ENCODE peak calls at places on chromosomes 3 and 15, in nine cellular contexts. N, K, S, C, B, G, O, H and E are unnamed samples.

GRCh38 chr3:182715006-182715405 is 78.3 kb upstream of the ATP11B start:
- DNase-seq in N (no peak), K (no peak), S (no peak), C (no peak), B (no peak), G (no peak), O (no peak), H (no peak), E (no peak)

GRCh38 chr15:40894689-40895308 is 549 bp downstream of the VPS18 start:
- DNase-seq in N (peak), K (peak), S (no peak), C (peak), B (peak), G (peak), O (no peak), H (peak), E (peak)

GRCh38 chr3:176584413-176585176 is 612.7 kb downstream of the TBL1XR1 start:
- DNase-seq in N (no peak), K (no peak), S (no peak), C (no peak), B (no peak), G (peak), O (no peak), H (no peak), E (peak)

GRCh38 chr15:41544650-41545015 is 576 bp upstream of the RPAP1 start:
- DNase-seq in N (no peak), K (no peak), S (no peak), C (peak), B (no peak), G (no peak), O (no peak), H (peak), E (peak)

GRCh38 chr3:71211083-71211482 is 372.4 kb downstream of the FOXP1 start:
- DNase-seq in N (no peak), K (no peak), S (no peak), C (peak), B (no peak), G (no peak), O (no peak), H (peak), E (peak)

GRCh38 chr3:134302674-134303073 is 52.0 kb upstream of the RYK start:
- DNase-seq in N (no peak), K (no peak), S (no peak), C (peak), B (no peak), G (no peak), O (no peak), H (no peak), E (no peak)

GRCh38 chr3:2130726-2131125 is 32.1 kb downstream of the CNTN4 start:
- DNase-seq in N (no peak), K (no peak), S (no peak), C (no peak), B (no peak), G (no peak), O (no peak), H (no peak), E (no peak)

GRCh38 chr3:102400766-102401165 is 34.0 kb upstream of the ZPLD1 start:
- DNase-seq in N (no peak), K (no peak), S (peak), C (no peak), B (no peak), G (peak), O (no peak), H (no peak), E (peak)

GRCh38 chr3:16174389-16174788 is at the start of gene GALNT15:
- DNase-seq in N (no peak), K (peak), S (no peak), C (peak), B (no peak), G (peak), O (peak), H (peak), E (peak)

GRCh38 chr15:59751552-59752413 is 62.7 kb upstream of the BNIP2 start:
- DNase-seq in N (peak), K (no peak), S (no peak), C (no peak), B (peak), G (no peak), O (no peak), H (no peak), E (peak)

GRCh38 chr3:156142649-156143048 is 22.3 kb downstream of the KCNAB1 start:
- DNase-seq in N (no peak), K (no peak), S (no peak), C (no peak), B (no peak), G (no peak), O (no peak), H (no peak), E (peak)

GRCh38 chr15:29685156-29686078 is 136.9 kb downstream of the TJP1 start:
- DNase-seq in N (no peak), K (no peak), S (no peak), C (peak), B (no peak), G (peak), O (peak), H (no peak), E (no peak)

GRCh38 chr3:64108784-64109317 is 85.6 kb upstream of the PSMD6 start:
- DNase-seq in N (no peak), K (no peak), S (no peak), C (no peak), B (no peak), G (no peak), O (no peak), H (no peak), E (no peak)

GRCh38 chr3:45034612-45035252 is 8.6 kb downstream of the CLEC3B start:
- DNase-seq in N (no peak), K (no peak), S (no peak), C (peak), B (peak), G (no peak), O (no peak), H (peak), E (no peak)

GRCh38 chr3:134372405-134373277 is 1.6 kb downstream of the AMOTL2 start:
- DNase-seq in N (no peak), K (no peak), S (no peak), C (no peak), B (no peak), G (no peak), O (no peak), H (no peak), E (no peak)

GRCh38 chr15:31488437-31489204 is 162.0 kb downstream of the KLF13 start:
- DNase-seq in N (peak), K (peak), S (peak), C (peak), B (peak), G (peak), O (peak), H (peak), E (peak)

GRCh38 chr3:5197470-5198312 is 10.2 kb downstream of the EDEM1 start:
- DNase-seq in N (no peak), K (no peak), S (no peak), C (no peak), B (peak), G (peak), O (no peak), H (no peak), E (peak)

GRCh38 chr3:171744055-171744741 is 66.1 kb downstream of the PLD1 start:
- DNase-seq in N (no peak), K (no peak), S (no peak), C (no peak), B (no peak), G (no peak), O (no peak), H (no peak), E (no peak)

GRCh38 chr3:50297384-50297775 is 1.8 kb downstream of the HYAL3 start:
- DNase-seq in N (no peak), K (no peak), S (no peak), C (no peak), B (no peak), G (no peak), O (no peak), H (no peak), E (no peak)

GRCh38 chr3:4045756-4046155 is 246.5 kb downstream of the LRRN1 start:
- DNase-seq in N (no peak), K (no peak), S (no peak), C (no peak), B (no peak), G (no peak), O (no peak), H (no peak), E (peak)

GRCh38 chr15:77507151-77507847 is 86.6 kb downstream of the HMG20A start:
- DNase-seq in N (no peak), K (no peak), S (no peak), C (peak), B (no peak), G (no peak), O (no peak), H (peak), E (peak)

GRCh38 chr15:44861439-44861910 is 95.0 kb upstream of the TERB2 start:
- DNase-seq in N (no peak), K (no peak), S (no peak), C (no peak), B (no peak), G (no peak), O (no peak), H (no peak), E (no peak)

GRCh38 chr3:71050521-71051258 is 532.8 kb downstream of the FOXP1 start:
- DNase-seq in N (peak), K (no peak), S (no peak), C (no peak), B (no peak), G (peak), O (no peak), H (no peak), E (no peak)

GRCh38 chr3:194592798-194593752 is 40.1 kb downstream of the TMEM44 start:
- DNase-seq in N (no peak), K (no peak), S (peak), C (no peak), B (no peak), G (peak), O (no peak), H (no peak), E (peak)

GRCh38 chr3:28915711-28916481 is 365.0 kb upstream of the RBMS3 start:
- DNase-seq in N (no peak), K (no peak), S (no peak), C (no peak), B (no peak), G (peak), O (no peak), H (no peak), E (peak)

GRCh38 chr3:194296832-194297666 is 54.1 kb downstream of the CPN2 start:
- DNase-seq in N (peak), K (peak), S (no peak), C (no peak), B (no peak), G (no peak), O (no peak), H (peak), E (peak)

GRCh38 chr3:72145506-72146380 is 360.8 kb upstream of the PROK2 start:
- DNase-seq in N (no peak), K (no peak), S (no peak), C (no peak), B (no peak), G (peak), O (no peak), H (no peak), E (no peak)

GRCh38 chr3:124298951-124299350 is 307.0 kb upstream of the ROPN1 start:
- DNase-seq in N (no peak), K (no peak), S (no peak), C (no peak), B (peak), G (no peak), O (no peak), H (no peak), E (no peak)

GRCh38 chr3:137148406-137148805 is 190.6 kb downstream of the IL20RB start:
- DNase-seq in N (no peak), K (no peak), S (no peak), C (no peak), B (no peak), G (no peak), O (no peak), H (no peak), E (no peak)

GRCh38 chr3:157149136-157149696 is 10.7 kb downstream of the CCNL1 start:
- DNase-seq in N (no peak), K (no peak), S (no peak), C (no peak), B (no peak), G (no peak), O (no peak), H (no peak), E (no peak)

GRCh38 chr3:24365168-24365567 is 129.5 kb downstream of the THRB start:
- DNase-seq in N (peak), K (no peak), S (peak), C (peak), B (no peak), G (peak), O (no peak), H (peak), E (peak)
- TF ChIP-seq CTCF in N (peak), K (no peak), S (peak), C (no peak), B (no peak), G (no peak), O (no peak), H (peak), E (no peak)

DNA sequence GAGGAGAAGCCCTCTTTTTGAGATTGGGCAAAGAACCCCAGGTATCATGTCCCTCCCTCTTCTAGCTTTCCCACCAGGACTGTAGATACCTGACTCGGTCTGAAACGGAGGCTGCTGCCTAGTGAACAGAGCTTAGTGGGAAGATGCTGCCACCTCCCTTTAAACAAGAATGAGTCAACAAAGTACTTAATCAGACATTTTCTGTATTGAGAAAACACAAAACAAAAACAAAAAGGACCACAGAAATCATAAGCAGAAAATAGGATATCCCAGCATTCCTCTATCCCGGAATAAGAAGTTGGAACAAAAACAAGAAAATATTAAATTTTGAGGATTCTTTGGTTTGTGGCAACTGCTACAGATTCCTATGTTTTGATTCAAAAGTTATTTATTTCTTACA is 51.7 kb upstream of the COL8A1 start:
- DNase-seq in N (no peak), K (no peak), S (no peak), C (no peak), B (no peak), G (peak), O (no peak), H (no peak), E (peak)
- TF ChIP-seq CTCF in N (no peak), K (no peak), S (no peak), C (no peak), B (no peak), G (no peak), O (no peak), H (no peak), E (no peak)

GRCh38 chr3:47420044-47420430 is 39.2 kb downstream of the PTPN23 start:
- DNase-seq in N (no peak), K (no peak), S (no peak), C (no peak), B (no peak), G (no peak), O (no peak), H (no peak), E (no peak)

GRCh38 chr3:47420511-47421484 is 40.0 kb downstream of the PTPN23 start:
- DNase-seq in N (peak), K (peak), S (peak), C (peak), B (peak), G (peak), O (no peak), H (peak), E (peak)

GRCh38 chr3:47422743-47423142 is 41.9 kb downstream of the PTPN23 start:
- DNase-seq in N (no peak), K (no peak), S (no peak), C (no peak), B (no peak), G (no peak), O (no peak), H (no peak), E (no peak)

GRCh38 chr3:47423548-47424145 is 42.8 kb downstream of the PTPN23 start:
- DNase-seq in N (no peak), K (no peak), S (no peak), C (no peak), B (peak), G (no peak), O (no peak), H (no peak), E (no peak)

GRCh38 chr3:47421741-47422649 is 41.2 kb downstream of the PTPN23 start:
- DNase-seq in N (no peak), K (no peak), S (no peak), C (peak), B (peak), G (no peak), O (no peak), H (peak), E (peak)
- TF ChIP-seq CTCF in N (peak), K (no peak), S (no peak), C (no peak), B (peak), G (peak), O (no peak), H (peak), E (no peak)

DNA sequence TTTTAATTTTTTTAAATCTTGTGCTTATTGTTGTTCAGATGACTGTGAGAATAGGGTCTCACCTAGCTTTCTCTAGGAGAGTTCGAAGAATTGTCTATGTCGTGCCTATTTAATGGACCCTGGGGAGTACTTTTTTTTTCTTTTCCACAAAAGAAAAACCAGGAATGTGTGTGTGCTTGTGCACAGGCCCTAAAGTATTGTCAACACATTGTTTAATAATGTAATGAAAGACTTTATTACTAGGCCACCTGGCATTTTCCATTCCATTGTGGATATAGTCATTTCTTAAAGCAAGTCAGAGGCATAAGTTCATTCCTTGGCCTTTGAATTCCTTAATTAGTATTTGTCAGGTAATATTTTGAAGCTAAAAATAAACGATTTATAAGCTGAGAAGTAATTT is 135.9 kb downstream of the KLHL25 start:
- DNase-seq in N (no peak), K (no peak), S (no peak), C (no peak), B (no peak), G (no peak), O (no peak), H (no peak), E (no peak)
- TF ChIP-seq CTCF in N (no peak), K (no peak), S (no peak), C (no peak), B (no peak), G (no peak), O (no peak), H (no peak), E (no peak)

GRCh38 chr3:62559831-62560445 is 186.6 kb upstream of the FEZF2 start:
- DNase-seq in N (no peak), K (no peak), S (no peak), C (no peak), B (no peak), G (peak), O (no peak), H (no peak), E (peak)

GRCh38 chr3:62557450-62557849 is 184.1 kb upstream of the FEZF2 start:
- DNase-seq in N (no peak), K (no peak), S (no peak), C (no peak), B (no peak), G (no peak), O (no peak), H (no peak), E (no peak)

GRCh38 chr3:62556121-62556520 is 182.8 kb upstream of the FEZF2 start:
- DNase-seq in N (no peak), K (no peak), S (no peak), C (no peak), B (no peak), G (no peak), O (no peak), H (no peak), E (no peak)

GRCh38 chr3:62557983-62558382 is 184.6 kb upstream of the FEZF2 start:
- DNase-seq in N (no peak), K (no peak), S (no peak), C (no peak), B (no peak), G (no peak), O (no peak), H (no peak), E (no peak)

DNA sequence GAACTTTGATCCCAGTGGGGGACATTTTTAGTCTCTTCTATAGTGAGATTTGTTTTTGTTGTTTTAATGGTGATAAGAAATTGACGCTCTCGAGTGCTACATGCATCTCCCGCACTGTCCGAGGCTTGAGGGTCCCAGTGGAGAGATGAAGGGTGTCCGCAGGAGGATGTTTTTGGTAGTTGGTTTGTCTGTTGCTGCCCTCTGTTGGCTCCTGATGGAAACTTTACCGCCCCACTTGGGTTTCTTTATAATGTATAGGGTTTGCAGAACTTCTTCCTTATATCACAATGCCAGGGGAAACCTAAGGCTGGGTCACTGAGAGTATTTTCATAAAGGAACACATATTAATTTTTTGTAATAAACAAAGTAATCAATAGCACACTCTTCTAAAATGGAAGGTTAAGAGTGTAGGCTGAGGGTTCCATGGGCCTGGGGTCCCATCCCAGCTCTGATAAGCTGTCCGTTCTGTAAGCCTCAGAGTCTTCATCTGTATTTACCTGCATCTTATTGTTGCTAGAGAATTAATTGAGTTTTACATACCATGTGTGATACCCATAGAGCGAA is 185.3 kb upstream of the FEZF2 start:
- DNase-seq in N (peak), K (no peak), S (no peak), C (no peak), B (peak), G (no peak), O (no peak), H (no peak), E (peak)
- TF ChIP-seq CTCF in N (peak), K (peak), S (peak), C (no peak), B (peak), G (peak), O (no peak), H (peak), E (peak)

GRCh38 chr15:56098230-56098899 is 105.0 kb upstream of the NEDD4 start:
- DNase-seq in N (no peak), K (no peak), S (no peak), C (no peak), B (no peak), G (no peak), O (no peak), H (no peak), E (no peak)
- TF ChIP-seq CTCF in N (no peak), K (no peak), S (no peak), C (no peak), B (no peak), G (no peak), O (no peak), H (peak), E (no peak)

GRCh38 chr3:632571-633170 is 436.1 kb downstream of the CHL1 start:
- DNase-seq in N (peak), K (no peak), S (peak), C (peak), B (peak), G (peak), O (no peak), H (no peak), E (peak)
- TF ChIP-seq CTCF in N (peak), K (peak), S (peak), C (peak), B (peak), G (peak), O (no peak), H (peak), E (peak)